ENCODE peak calls at places on chromosomes 1 and 21, in six cellular contexts. P, G, N, O, I and A are unnamed samples.

GRCh38 chr1:54413295-54413694 is 7.1 kb upstream of the SSBP3 start:
- DNase-seq in N (no peak), I (no peak), O (no peak), G (peak), P (peak), A (no peak)

GRCh38 chr21:30579351-30579750 is 10.8 kb downstream of the KRTAP22-2 start:
- DNase-seq in P (no peak), N (no peak), I (no peak), O (no peak), G (no peak), A (no peak)

GRCh38 chr1:98323396-98323795 is 338.1 kb upstream of the SNX7 start:
- DNase-seq in I (no peak), G (peak), N (peak), O (no peak), P (no peak), A (peak)

GRCh38 chr1:211553549-211553948 is 25.4 kb downstream of the SLC30A1 start:
- DNase-seq in P (no peak), I (no peak), G (no peak), O (no peak), N (no peak), A (no peak)

GRCh38 chr1:116873680-116874271 is 35.9 kb upstream of the PTGFRN start:
- DNase-seq in P (no peak), I (peak), G (no peak), N (no peak), O (no peak), A (no peak)

GRCh38 chr1:236982380-236982779 is 21.9 kb downstream of the MT1HL1 start:
- DNase-seq in I (no peak), O (no peak), P (no peak), G (no peak), N (no peak), A (no peak)

GRCh38 chr1:218967836-218968235 is 205.8 kb upstream of the LYPLAL1 start:
- DNase-seq in I (no peak), N (peak), G (peak), P (no peak), O (no peak), A (peak)

GRCh38 chr1:6473974-6474814 is 8.2 kb upstream of the TNFRSF25 start:
- DNase-seq in N (no peak), O (peak), I (no peak), P (no peak), G (no peak), A (no peak)

GRCh38 chr1:165481820-165482532 is 37.0 kb upstream of the RXRG start:
- DNase-seq in O (no peak), I (peak), G (peak), N (peak), P (no peak), A (peak)

GRCh38 chr1:183279835-183280234 is 93.8 kb downstream of the LAMC2 start:
- DNase-seq in O (no peak), N (peak), P (no peak), G (no peak), I (no peak), A (no peak)

GRCh38 chr1:247646867-247647266 is 32.7 kb downstream of the OR13G1 start:
- DNase-seq in G (no peak), N (no peak), O (no peak), P (no peak), I (no peak), A (no peak)

GRCh38 chr1:115712911-115713609 is 55.5 kb downstream of the CASQ2 start:
- DNase-seq in N (no peak), G (no peak), I (no peak), P (no peak), O (no peak), A (no peak)

GRCh38 chr1:175663991-175664390 is 79.4 kb downstream of the TNR start:
- DNase-seq in P (no peak), O (no peak), G (no peak), N (no peak), I (no peak), A (no peak)

GRCh38 chr1:160781914-160782689 is 13.9 kb upstream of the LY9 start:
- DNase-seq in N (no peak), I (no peak), G (no peak), O (no peak), P (no peak), A (no peak)

GRCh38 chr1:193458628-193459027 is 272.2 kb upstream of the B3GALT2 start:
- DNase-seq in G (no peak), I (no peak), P (no peak), N (no peak), O (no peak), A (no peak)